ENCODE peak calls at places on chromosome 11, in seven cellular contexts. One of them, this sample, is unnamed. For H3K27me3, the result is how much of the 10 kb centered on the place peaks cover.

GRCh38 chr11:69874178-69874983 is 55.2 kb upstream of the FGF3 start:
- DNase-seq in lung: no peak
- DNase-seq in HL-60: no peak
- DNase-seq in A673: no peak
- DNase-seq in Karpas-422: no peak
- DNase-seq in GM06990: no peak
- DNase-seq in tibial nerve: no peak
- DNase-seq in this sample: no peak

GRCh38 chr11:35247428-35247827 is 108.5 kb downstream of the CD44 start:
- DNase-seq in lung: no peak
- DNase-seq in HL-60: no peak
- DNase-seq in A673: no peak
- DNase-seq in Karpas-422: no peak
- DNase-seq in GM06990: no peak
- DNase-seq in tibial nerve: no peak
- DNase-seq in this sample: no peak

GRCh38 chr11:46361283-46362145 is 14.3 kb downstream of the DGKZ start:
- DNase-seq in lung: peak
- DNase-seq in HL-60: peak
- DNase-seq in A673: peak
- DNase-seq in Karpas-422: peak
- DNase-seq in GM06990: peak
- DNase-seq in tibial nerve: no peak
- DNase-seq in this sample: peak

GRCh38 chr11:69352715-69353325 is 58.9 kb downstream of the MYEOV start:
- DNase-seq in lung: peak
- DNase-seq in HL-60: no peak
- DNase-seq in A673: peak
- DNase-seq in Karpas-422: no peak
- DNase-seq in GM06990: no peak
- DNase-seq in tibial nerve: no peak
- DNase-seq in this sample: peak

GRCh38 chr11:1547467-1548098 is 24.5 kb downstream of the DUSP8 start:
- DNase-seq in lung: no peak
- DNase-seq in HL-60: no peak
- DNase-seq in A673: no peak
- DNase-seq in Karpas-422: no peak
- DNase-seq in GM06990: no peak
- DNase-seq in tibial nerve: no peak
- DNase-seq in this sample: no peak

GRCh38 chr11:92681606-92682005 is 287.8 kb upstream of the MTNR1B start:
- DNase-seq in lung: no peak
- DNase-seq in HL-60: no peak
- DNase-seq in A673: no peak
- DNase-seq in Karpas-422: no peak
- DNase-seq in GM06990: no peak
- DNase-seq in tibial nerve: no peak
- DNase-seq in this sample: no peak

GRCh38 chr11:332651-333480 is 12.2 kb upstream of the IFITM3 start:
- DNase-seq in lung: no peak
- DNase-seq in HL-60: no peak
- DNase-seq in A673: no peak
- DNase-seq in Karpas-422: no peak
- DNase-seq in GM06990: no peak
- DNase-seq in tibial nerve: no peak
- DNase-seq in this sample: no peak

GRCh38 chr11:77174559-77174958 is 46.5 kb downstream of the MYO7A start:
- DNase-seq in lung: no peak
- DNase-seq in HL-60: no peak
- DNase-seq in A673: no peak
- DNase-seq in Karpas-422: no peak
- DNase-seq in GM06990: no peak
- DNase-seq in tibial nerve: no peak
- DNase-seq in this sample: no peak

GRCh38 chr11:19370100-19370861 is 129.5 kb upstream of the E2F8 start:
- DNase-seq in lung: peak
- DNase-seq in HL-60: no peak
- DNase-seq in A673: no peak
- DNase-seq in Karpas-422: no peak
- DNase-seq in GM06990: no peak
- DNase-seq in tibial nerve: peak
- DNase-seq in this sample: peak

GRCh38 chr11:87255589-87255988 is 217.9 kb downstream of the TMEM135 start:
- DNase-seq in lung: no peak
- DNase-seq in HL-60: no peak
- DNase-seq in A673: no peak
- DNase-seq in Karpas-422: peak
- DNase-seq in GM06990: no peak
- DNase-seq in tibial nerve: no peak
- DNase-seq in this sample: no peak

GRCh38 chr11:112784323-112785073 is 176.7 kb upstream of the NCAM1 start:
- DNase-seq in lung: no peak
- DNase-seq in HL-60: no peak
- DNase-seq in A673: peak
- DNase-seq in Karpas-422: no peak
- DNase-seq in GM06990: no peak
- DNase-seq in tibial nerve: no peak
- DNase-seq in this sample: peak

GRCh38 chr11:102458531-102458930 is 6.0 kb upstream of the TMEM123 start:
- DNase-seq in lung: no peak
- DNase-seq in HL-60: no peak
- DNase-seq in A673: no peak
- DNase-seq in Karpas-422: no peak
- DNase-seq in GM06990: no peak
- DNase-seq in tibial nerve: no peak
- DNase-seq in this sample: no peak

GRCh38 chr11:70916321-70916720 is 336.1 kb downstream of the SHANK2 start:
- DNase-seq in lung: no peak
- DNase-seq in HL-60: no peak
- DNase-seq in A673: no peak
- DNase-seq in Karpas-422: no peak
- DNase-seq in GM06990: no peak
- DNase-seq in tibial nerve: no peak
- DNase-seq in this sample: no peak

GRCh38 chr11:130769782-130770565 is 146.3 kb downstream of the SNX19 start:
- DNase-seq in lung: no peak
- DNase-seq in HL-60: no peak
- DNase-seq in A673: no peak
- DNase-seq in Karpas-422: no peak
- DNase-seq in GM06990: no peak
- DNase-seq in tibial nerve: no peak
- DNase-seq in this sample: no peak

GRCh38 chr11:5042091-5042490 is 4.2 kb upstream of the OR52J3 start:
- DNase-seq in lung: no peak
- DNase-seq in HL-60: no peak
- DNase-seq in A673: no peak
- DNase-seq in Karpas-422: no peak
- DNase-seq in GM06990: no peak
- DNase-seq in tibial nerve: no peak
- DNase-seq in this sample: no peak

GRCh38 chr11:9273430-9274336 is 8.5 kb upstream of the DENND5A start:
- DNase-seq in lung: no peak
- DNase-seq in HL-60: peak
- DNase-seq in A673: peak
- DNase-seq in Karpas-422: no peak
- DNase-seq in GM06990: no peak
- DNase-seq in tibial nerve: no peak
- DNase-seq in this sample: no peak

GRCh38 chr11:116164843-116165242 is 607.9 kb downstream of the BUD13 start:
- DNase-seq in lung: no peak
- DNase-seq in HL-60: no peak
- DNase-seq in A673: no peak
- DNase-seq in Karpas-422: no peak
- DNase-seq in GM06990: no peak
- DNase-seq in tibial nerve: no peak
- DNase-seq in this sample: no peak

GRCh38 chr11:100622404-100622803 is 64.7 kb upstream of the ARHGAP42 start:
- DNase-seq in lung: no peak
- DNase-seq in HL-60: no peak
- DNase-seq in A673: no peak
- DNase-seq in Karpas-422: no peak
- DNase-seq in GM06990: no peak
- DNase-seq in tibial nerve: no peak
- DNase-seq in this sample: no peak

GRCh38 chr11:36155770-36156485 is 133.3 kb downstream of the COMMD9 start:
- DNase-seq in lung: no peak
- DNase-seq in HL-60: no peak
- DNase-seq in A673: peak
- DNase-seq in Karpas-422: no peak
- DNase-seq in GM06990: no peak
- DNase-seq in tibial nerve: no peak
- DNase-seq in this sample: no peak

GRCh38 chr11:102111787-102112653 is 1.8 kb downstream of the YAP1 start:
- DNase-seq in lung: no peak
- DNase-seq in HL-60: no peak
- DNase-seq in A673: peak
- DNase-seq in Karpas-422: no peak
- DNase-seq in GM06990: no peak
- DNase-seq in tibial nerve: peak
- DNase-seq in this sample: no peak

GRCh38 chr11:114213622-114214021 is 82.6 kb upstream of the NNMT start:
- DNase-seq in lung: no peak
- DNase-seq in HL-60: no peak
- DNase-seq in A673: no peak
- DNase-seq in Karpas-422: no peak
- DNase-seq in GM06990: no peak
- DNase-seq in tibial nerve: no peak
- DNase-seq in this sample: no peak

GRCh38 chr11:116879789-116880402 is 42.5 kb upstream of the APOA1 start:
- DNase-seq in lung: no peak
- DNase-seq in HL-60: peak
- DNase-seq in A673: peak
- DNase-seq in Karpas-422: peak
- DNase-seq in GM06990: peak
- DNase-seq in tibial nerve: no peak
- DNase-seq in this sample: no peak

GRCh38 chr11:124402326-124402922 is 3.6 kb upstream of the OR8B3 start:
- DNase-seq in lung: peak
- DNase-seq in HL-60: peak
- DNase-seq in A673: peak
- DNase-seq in Karpas-422: peak
- DNase-seq in GM06990: peak
- DNase-seq in tibial nerve: no peak
- DNase-seq in this sample: peak

GRCh38 chr11:9302448-9302847 is 11.9 kb downstream of the TMEM41B start:
- DNase-seq in lung: no peak
- DNase-seq in HL-60: no peak
- DNase-seq in A673: no peak
- DNase-seq in Karpas-422: no peak
- DNase-seq in GM06990: no peak
- DNase-seq in tibial nerve: no peak
- DNase-seq in this sample: no peak

GRCh38 chr11:126548576-126549272 is 193.2 kb downstream of the ST3GAL4 start:
- DNase-seq in lung: no peak
- DNase-seq in HL-60: no peak
- DNase-seq in A673: no peak
- DNase-seq in Karpas-422: no peak
- DNase-seq in GM06990: no peak
- DNase-seq in tibial nerve: no peak
- DNase-seq in this sample: no peak

GRCh38 chr11:13009921-13010736 is 1.0 kb downstream of the RASSF10 start:
- DNase-seq in lung: peak
- DNase-seq in HL-60: no peak
- DNase-seq in A673: peak
- DNase-seq in Karpas-422: no peak
- DNase-seq in GM06990: no peak
- DNase-seq in tibial nerve: no peak
- DNase-seq in this sample: no peak

GRCh38 chr11:13008625-13009475 is at the start of gene RASSF10:
- DNase-seq in lung: peak
- DNase-seq in HL-60: no peak
- DNase-seq in A673: peak
- DNase-seq in Karpas-422: no peak
- DNase-seq in GM06990: no peak
- DNase-seq in tibial nerve: no peak
- DNase-seq in this sample: peak

GRCh38 chr11:13007702-13008435 is 1.2 kb upstream of the RASSF10 start:
- DNase-seq in lung: no peak
- DNase-seq in HL-60: no peak
- DNase-seq in A673: no peak
- DNase-seq in Karpas-422: no peak
- DNase-seq in GM06990: no peak
- DNase-seq in tibial nerve: no peak
- DNase-seq in this sample: no peak

GRCh38 chr11:13010737-13011342 is 1.7 kb downstream of the RASSF10 start:
- DNase-seq in lung: peak
- DNase-seq in HL-60: no peak
- DNase-seq in A673: no peak
- DNase-seq in Karpas-422: no peak
- DNase-seq in GM06990: no peak
- DNase-seq in tibial nerve: no peak
- DNase-seq in this sample: no peak

GRCh38 chr11:13009476-13009920 is 382 bp downstream of the RASSF10 start:
- DNase-seq in lung: no peak
- DNase-seq in HL-60: no peak
- DNase-seq in A673: no peak
- DNase-seq in Karpas-422: no peak
- DNase-seq in GM06990: no peak
- DNase-seq in tibial nerve: no peak
- DNase-seq in this sample: no peak
- H3K27me3 ChIP-seq in lung: under half
- H3K27me3 ChIP-seq in HL-60: half or more
- H3K27me3 ChIP-seq in A673: half or more
- H3K27me3 ChIP-seq in Karpas-422: under half
- H3K27me3 ChIP-seq in GM06990: under half
- H3K27me3 ChIP-seq in tibial nerve: under half
- H3K27me3 ChIP-seq in this sample: under half

GRCh38 chr11:85749884-85750283 is 61.1 kb downstream of the SYTL2 start:
- DNase-seq in lung: no peak
- DNase-seq in HL-60: no peak
- DNase-seq in A673: no peak
- DNase-seq in Karpas-422: no peak
- DNase-seq in GM06990: no peak
- DNase-seq in tibial nerve: no peak
- DNase-seq in this sample: no peak
- H3K27me3 ChIP-seq in lung: under half
- H3K27me3 ChIP-seq in HL-60: under half
- H3K27me3 ChIP-seq in A673: half or more
- H3K27me3 ChIP-seq in Karpas-422: under half
- H3K27me3 ChIP-seq in GM06990: under half
- H3K27me3 ChIP-seq in tibial nerve: under half
- H3K27me3 ChIP-seq in this sample: under half

DNA sequence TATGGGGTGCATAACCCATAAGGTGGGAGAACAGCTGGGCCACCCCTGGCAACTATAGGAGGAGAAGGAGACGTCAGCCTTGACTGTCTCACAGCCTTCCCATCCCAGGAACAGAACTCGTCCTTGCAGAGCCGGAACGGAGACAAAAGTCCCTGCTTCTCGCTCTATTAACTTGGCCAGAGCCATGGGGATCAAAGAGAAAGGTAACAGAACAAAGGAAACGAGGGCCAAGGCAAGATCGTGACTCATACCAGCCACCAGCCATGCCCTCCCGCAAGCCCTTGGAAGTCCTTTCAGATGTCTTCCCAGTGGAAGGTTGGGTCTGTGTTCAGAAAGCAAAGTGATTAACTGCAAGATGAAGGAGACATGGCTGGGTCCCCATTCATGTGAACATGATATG is 64.8 kb downstream of the PDE2A start:
- DNase-seq in lung: no peak
- DNase-seq in HL-60: no peak
- DNase-seq in A673: no peak
- DNase-seq in Karpas-422: no peak
- DNase-seq in GM06990: no peak
- DNase-seq in tibial nerve: no peak
- DNase-seq in this sample: no peak
- H3K27me3 ChIP-seq in lung: under half
- H3K27me3 ChIP-seq in HL-60: under half
- H3K27me3 ChIP-seq in A673: under half
- H3K27me3 ChIP-seq in Karpas-422: under half
- H3K27me3 ChIP-seq in GM06990: under half
- H3K27me3 ChIP-seq in tibial nerve: under half
- H3K27me3 ChIP-seq in this sample: under half

GRCh38 chr11:20597924-20598484 is 1.4 kb upstream of the SLC6A5 start:
- DNase-seq in lung: no peak
- DNase-seq in HL-60: no peak
- DNase-seq in A673: no peak
- DNase-seq in Karpas-422: no peak
- DNase-seq in GM06990: no peak
- DNase-seq in tibial nerve: no peak
- DNase-seq in this sample: no peak
- H3K27me3 ChIP-seq in lung: under half
- H3K27me3 ChIP-seq in HL-60: half or more
- H3K27me3 ChIP-seq in A673: half or more
- H3K27me3 ChIP-seq in Karpas-422: under half
- H3K27me3 ChIP-seq in GM06990: under half
- H3K27me3 ChIP-seq in tibial nerve: under half
- H3K27me3 ChIP-seq in this sample: under half

This sample was measured in right atrium auricular region.